ENCODE peak calls at places on chromosome 9, in eight cellular contexts. One of them, this sample, is unnamed.

GRCh38 chr9:5435912-5436311 is 1.8 kb downstream of the PLGRKT start:
- ATAC-seq in HCT116: no peak
- ATAC-seq in right lobe of liver: no peak
- ATAC-seq in IMR-90: no peak
- ATAC-seq in HepG2: no peak
- ATAC-seq in GM12878: no peak
- ATAC-seq in heart left ventricle: no peak
- ATAC-seq in body of pancreas: no peak
- ATAC-seq in this sample: no peak

GRCh38 chr9:123954518-123954917 is 24.6 kb upstream of the DENND1A start:
- ATAC-seq in HepG2: no peak
- ATAC-seq in GM12878: no peak
- ATAC-seq in right lobe of liver: no peak
- ATAC-seq in HCT116: no peak
- ATAC-seq in heart left ventricle: no peak
- ATAC-seq in IMR-90: no peak
- ATAC-seq in body of pancreas: no peak
- ATAC-seq in this sample: peak

GRCh38 chr9:99253772-99254431 is 31.8 kb downstream of the SEC61B start:
- ATAC-seq in heart left ventricle: no peak
- ATAC-seq in body of pancreas: no peak
- ATAC-seq in HCT116: peak
- ATAC-seq in HepG2: peak
- ATAC-seq in IMR-90: no peak
- ATAC-seq in right lobe of liver: no peak
- ATAC-seq in GM12878: peak
- ATAC-seq in this sample: no peak

GRCh38 chr9:124412228-124412575 is 3.0 kb downstream of the PSMB7 start:
- ATAC-seq in right lobe of liver: no peak
- ATAC-seq in IMR-90: no peak
- ATAC-seq in GM12878: no peak
- ATAC-seq in HepG2: no peak
- ATAC-seq in heart left ventricle: no peak
- ATAC-seq in HCT116: no peak
- ATAC-seq in body of pancreas: no peak
- ATAC-seq in this sample: no peak

GRCh38 chr9:23590601-23591000 is 235.4 kb downstream of the ELAVL2 start:
- ATAC-seq in GM12878: peak
- ATAC-seq in IMR-90: no peak
- ATAC-seq in HepG2: no peak
- ATAC-seq in heart left ventricle: no peak
- ATAC-seq in body of pancreas: no peak
- ATAC-seq in right lobe of liver: peak
- ATAC-seq in HCT116: no peak
- ATAC-seq in this sample: no peak

GRCh38 chr9:133737774-133738038 is 446 bp downstream of the SARDH start:
- ATAC-seq in right lobe of liver: no peak
- ATAC-seq in GM12878: no peak
- ATAC-seq in heart left ventricle: no peak
- ATAC-seq in HCT116: no peak
- ATAC-seq in IMR-90: no peak
- ATAC-seq in HepG2: peak
- ATAC-seq in body of pancreas: peak
- ATAC-seq in this sample: no peak

GRCh38 chr9:136860529-136860928 is 5.6 kb downstream of the EDF1 start:
- ATAC-seq in HepG2: no peak
- ATAC-seq in right lobe of liver: no peak
- ATAC-seq in body of pancreas: no peak
- ATAC-seq in HCT116: no peak
- ATAC-seq in GM12878: no peak
- ATAC-seq in IMR-90: no peak
- ATAC-seq in heart left ventricle: no peak
- ATAC-seq in this sample: no peak

GRCh38 chr9:31715250-31715649 is 669.2 kb upstream of the ACO1 start:
- ATAC-seq in right lobe of liver: no peak
- ATAC-seq in HepG2: no peak
- ATAC-seq in body of pancreas: no peak
- ATAC-seq in heart left ventricle: no peak
- ATAC-seq in HCT116: no peak
- ATAC-seq in IMR-90: no peak
- ATAC-seq in GM12878: no peak
- ATAC-seq in this sample: no peak

GRCh38 chr9:8804618-8805017 is 1005.0 kb upstream of the DMAC1 start:
- ATAC-seq in HCT116: no peak
- ATAC-seq in GM12878: no peak
- ATAC-seq in IMR-90: no peak
- ATAC-seq in HepG2: no peak
- ATAC-seq in heart left ventricle: no peak
- ATAC-seq in right lobe of liver: no peak
- ATAC-seq in body of pancreas: no peak
- ATAC-seq in this sample: no peak

GRCh38 chr9:78806492-78807160 is 509.7 kb downstream of the PSAT1 start:
- ATAC-seq in IMR-90: peak
- ATAC-seq in heart left ventricle: no peak
- ATAC-seq in HCT116: no peak
- ATAC-seq in HepG2: no peak
- ATAC-seq in right lobe of liver: no peak
- ATAC-seq in body of pancreas: no peak
- ATAC-seq in GM12878: no peak
- ATAC-seq in this sample: no peak

GRCh38 chr9:125258160-125258559 is 3.5 kb upstream of the GAPVD1 start:
- ATAC-seq in GM12878: no peak
- ATAC-seq in IMR-90: no peak
- ATAC-seq in right lobe of liver: no peak
- ATAC-seq in heart left ventricle: no peak
- ATAC-seq in body of pancreas: no peak
- ATAC-seq in HepG2: no peak
- ATAC-seq in HCT116: no peak
- ATAC-seq in this sample: no peak

GRCh38 chr9:37144762-37145161 is 24.4 kb downstream of the ZCCHC7 start:
- ATAC-seq in right lobe of liver: no peak
- ATAC-seq in heart left ventricle: no peak
- ATAC-seq in GM12878: peak
- ATAC-seq in HCT116: peak
- ATAC-seq in IMR-90: peak
- ATAC-seq in HepG2: no peak
- ATAC-seq in body of pancreas: no peak
- ATAC-seq in this sample: no peak

GRCh38 chr9:120486347-120486746 is 93.6 kb downstream of the CDK5RAP2 start:
- ATAC-seq in heart left ventricle: no peak
- ATAC-seq in right lobe of liver: peak
- ATAC-seq in HCT116: no peak
- ATAC-seq in HepG2: no peak
- ATAC-seq in body of pancreas: peak
- ATAC-seq in IMR-90: no peak
- ATAC-seq in GM12878: no peak
- ATAC-seq in this sample: no peak

GRCh38 chr9:120484162-120484561 is 95.8 kb downstream of the CDK5RAP2 start:
- ATAC-seq in HCT116: no peak
- ATAC-seq in right lobe of liver: no peak
- ATAC-seq in heart left ventricle: no peak
- ATAC-seq in IMR-90: no peak
- ATAC-seq in HepG2: no peak
- ATAC-seq in body of pancreas: no peak
- ATAC-seq in GM12878: no peak
- ATAC-seq in this sample: no peak

GRCh38 chr9:120482424-120483186 is 97.4 kb downstream of the CDK5RAP2 start:
- ATAC-seq in heart left ventricle: peak
- ATAC-seq in body of pancreas: no peak
- ATAC-seq in HepG2: no peak
- ATAC-seq in GM12878: no peak
- ATAC-seq in right lobe of liver: no peak
- ATAC-seq in IMR-90: no peak
- ATAC-seq in HCT116: no peak
- ATAC-seq in this sample: no peak

GRCh38 chr9:120490888-120491595 is 88.9 kb downstream of the CDK5RAP2 start:
- ATAC-seq in GM12878: peak
- ATAC-seq in heart left ventricle: no peak
- ATAC-seq in body of pancreas: peak
- ATAC-seq in IMR-90: no peak
- ATAC-seq in right lobe of liver: peak
- ATAC-seq in HepG2: no peak
- ATAC-seq in HCT116: no peak
- ATAC-seq in this sample: peak

DNA sequence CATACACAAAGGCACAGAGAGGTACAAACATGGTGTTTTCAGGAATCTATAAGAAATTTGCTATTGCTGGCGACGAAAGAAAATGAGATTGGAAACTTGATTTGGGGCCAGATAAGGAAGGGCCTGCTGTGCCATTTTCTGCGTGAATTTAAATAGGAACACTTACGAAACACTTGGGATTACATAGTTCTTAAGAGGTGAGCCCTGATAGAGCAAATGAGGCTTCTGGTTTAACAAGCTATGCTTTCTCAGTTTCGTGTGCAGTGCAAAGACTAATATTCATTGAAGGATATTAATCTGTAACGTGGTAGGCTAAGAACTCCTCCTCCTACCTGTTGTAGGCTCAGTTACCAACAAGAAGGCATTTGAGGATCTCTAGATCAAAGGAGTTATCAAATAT is 93.1 kb downstream of the CDK5RAP2 start:
- ATAC-seq in right lobe of liver: no peak
- ATAC-seq in GM12878: no peak
- ATAC-seq in IMR-90: no peak
- ATAC-seq in HepG2: no peak
- ATAC-seq in body of pancreas: no peak
- ATAC-seq in HCT116: no peak
- ATAC-seq in heart left ventricle: no peak
- ATAC-seq in this sample: no peak
- TF ChIP-seq POLR2A in right lobe of liver: no peak
- TF ChIP-seq POLR2A in GM12878: no peak
- TF ChIP-seq POLR2A in IMR-90: no peak
- TF ChIP-seq POLR2A in HepG2: no peak
- TF ChIP-seq POLR2A in body of pancreas: no peak
- TF ChIP-seq POLR2A in HCT116: no peak
- TF ChIP-seq POLR2A in heart left ventricle: no peak
- TF ChIP-seq POLR2A in this sample: no peak

DNA sequence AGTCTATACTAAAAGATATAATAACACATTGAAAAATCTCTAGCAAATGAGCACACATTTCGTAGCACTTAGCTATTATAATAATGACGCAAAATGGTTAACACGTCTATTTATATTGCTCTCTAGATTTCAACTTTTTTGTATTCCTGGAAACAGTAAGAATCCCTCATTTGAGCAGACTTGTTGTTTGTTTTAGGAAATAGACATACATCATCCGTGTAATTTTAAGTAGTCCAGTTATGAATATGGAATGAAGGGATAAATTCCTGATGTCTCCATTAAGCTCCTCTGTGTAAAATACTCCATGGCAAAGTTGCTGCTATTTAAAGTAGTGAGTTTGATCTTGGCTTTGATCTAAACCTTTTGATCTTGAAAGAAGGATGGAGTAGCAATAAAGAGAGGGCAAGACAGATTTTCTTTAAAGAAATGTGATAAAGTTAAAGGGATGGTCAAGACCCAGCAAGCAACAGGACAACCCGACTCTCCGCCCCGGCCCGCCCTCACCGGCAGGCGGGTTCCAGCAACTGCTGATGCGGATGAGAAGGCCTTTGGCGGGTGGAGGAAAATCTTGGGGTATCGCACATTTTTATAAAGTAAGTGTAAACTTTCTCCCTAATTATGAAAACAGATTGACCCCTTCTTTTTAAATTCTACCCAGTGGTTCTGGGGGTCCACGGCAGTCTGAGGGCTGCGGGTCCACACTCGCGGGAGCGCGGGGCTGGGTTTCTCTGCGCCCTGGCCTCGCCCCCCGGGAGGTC is 277.4 kb downstream of the AOPEP start:
- ATAC-seq in right lobe of liver: peak
- ATAC-seq in body of pancreas: peak
- ATAC-seq in IMR-90: peak
- ATAC-seq in HepG2: peak
- ATAC-seq in GM12878: peak
- ATAC-seq in heart left ventricle: peak
- ATAC-seq in HCT116: peak
- ATAC-seq in this sample: peak
- TF ChIP-seq CTCF in right lobe of liver: peak
- TF ChIP-seq CTCF in body of pancreas: no peak
- TF ChIP-seq CTCF in IMR-90: peak
- TF ChIP-seq CTCF in HepG2: no peak
- TF ChIP-seq CTCF in GM12878: no peak
- TF ChIP-seq CTCF in heart left ventricle: no peak
- TF ChIP-seq CTCF in HCT116: peak
- TF ChIP-seq CTCF in this sample: no peak

GRCh38 chr9:128098017-128098935 is 29.3 kb downstream of the PTGES2 start:
- ATAC-seq in right lobe of liver: peak
- ATAC-seq in HCT116: peak
- ATAC-seq in IMR-90: peak
- ATAC-seq in GM12878: no peak
- ATAC-seq in HepG2: peak
- ATAC-seq in heart left ventricle: peak
- ATAC-seq in body of pancreas: peak
- ATAC-seq in this sample: peak
- TF ChIP-seq POLR2A in right lobe of liver: peak
- TF ChIP-seq POLR2A in HCT116: no peak
- TF ChIP-seq POLR2A in IMR-90: peak
- TF ChIP-seq POLR2A in GM12878: no peak
- TF ChIP-seq POLR2A in HepG2: peak
- TF ChIP-seq POLR2A in heart left ventricle: peak
- TF ChIP-seq POLR2A in body of pancreas: peak
- TF ChIP-seq POLR2A in this sample: peak

GRCh38 chr9:38368731-38369130 is 23.8 kb upstream of the ALDH1B1 start:
- ATAC-seq in GM12878: no peak
- ATAC-seq in body of pancreas: no peak
- ATAC-seq in HepG2: no peak
- ATAC-seq in heart left ventricle: no peak
- ATAC-seq in IMR-90: no peak
- ATAC-seq in HCT116: no peak
- ATAC-seq in right lobe of liver: no peak
- ATAC-seq in this sample: no peak

GRCh38 chr9:38372685-38373619 is 19.6 kb upstream of the ALDH1B1 start:
- ATAC-seq in heart left ventricle: no peak
- ATAC-seq in GM12878: no peak
- ATAC-seq in HepG2: no peak
- ATAC-seq in IMR-90: no peak
- ATAC-seq in body of pancreas: no peak
- ATAC-seq in HCT116: no peak
- ATAC-seq in right lobe of liver: no peak
- ATAC-seq in this sample: no peak

GRCh38 chr9:38370231-38370630 is 22.3 kb upstream of the ALDH1B1 start:
- ATAC-seq in body of pancreas: no peak
- ATAC-seq in HCT116: no peak
- ATAC-seq in IMR-90: no peak
- ATAC-seq in GM12878: no peak
- ATAC-seq in heart left ventricle: no peak
- ATAC-seq in HepG2: no peak
- ATAC-seq in right lobe of liver: no peak
- ATAC-seq in this sample: no peak

GRCh38 chr9:38373679-38374078 is 18.8 kb upstream of the ALDH1B1 start:
- ATAC-seq in body of pancreas: no peak
- ATAC-seq in IMR-90: no peak
- ATAC-seq in GM12878: peak
- ATAC-seq in HCT116: no peak
- ATAC-seq in heart left ventricle: no peak
- ATAC-seq in right lobe of liver: no peak
- ATAC-seq in HepG2: no peak
- ATAC-seq in this sample: no peak

DNA sequence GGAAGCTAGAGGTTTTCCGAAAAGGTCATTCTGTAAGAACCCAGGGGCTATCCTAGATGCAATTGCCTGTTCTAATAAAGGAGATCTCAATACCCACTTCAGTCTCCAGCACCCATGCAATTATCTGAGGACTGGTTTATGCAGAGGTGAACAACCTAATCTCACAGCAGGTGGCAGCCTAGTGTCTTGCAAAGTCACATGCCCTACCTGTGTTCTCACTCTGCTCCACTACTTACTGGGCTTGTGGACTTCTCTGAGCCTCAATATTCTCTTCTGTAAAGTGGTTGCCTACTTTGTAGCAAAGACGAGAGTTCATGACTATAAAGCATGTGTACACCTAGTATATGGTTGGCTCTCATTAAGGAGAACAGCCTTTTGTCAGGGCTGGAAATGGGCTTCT is 21.0 kb upstream of the ALDH1B1 start:
- ATAC-seq in HepG2: peak
- ATAC-seq in GM12878: peak
- ATAC-seq in HCT116: peak
- ATAC-seq in right lobe of liver: peak
- ATAC-seq in heart left ventricle: no peak
- ATAC-seq in body of pancreas: peak
- ATAC-seq in IMR-90: no peak
- ATAC-seq in this sample: peak
- TF ChIP-seq CTCF in HepG2: peak
- TF ChIP-seq CTCF in GM12878: peak
- TF ChIP-seq CTCF in HCT116: peak
- TF ChIP-seq CTCF in right lobe of liver: peak
- TF ChIP-seq CTCF in heart left ventricle: no peak
- TF ChIP-seq CTCF in body of pancreas: peak
- TF ChIP-seq CTCF in IMR-90: peak
- TF ChIP-seq CTCF in this sample: peak